ENCODE peak calls at places on chromosomes 6 and 20, in five cellular contexts. P is esophagus muscularis mucosa, R is GM23338, C is SK-N-SH, G is prostate gland. I is an unnamed sample.

GRCh38 chr20:45646898-45647297 is 15.8 kb upstream of the WFDC9 start:
- DNase-seq in R (no peak), G (no peak), C (no peak), P (no peak), I (no peak)

GRCh38 chr6:156886409-156886808 is 109.2 kb downstream of the ARID1B start:
- DNase-seq in C (no peak), G (no peak), P (no peak), R (no peak), I (no peak)

GRCh38 chr6:118288355-118289124 is 259.6 kb upstream of the PLN start:
- DNase-seq in R (peak; percentile 24), G (no peak), C (no peak), P (no peak), I (no peak)

GRCh38 chr6:37676071-37676470 is 21.6 kb downstream of the MDGA1 start:
- DNase-seq in P (no peak), G (no peak), C (no peak), R (no peak), I (no peak)

GRCh38 chr6:109034439-109035041 is 60.1 kb downstream of the SESN1 start:
- DNase-seq in R (no peak), G (peak; percentile 63), P (no peak), C (no peak), I (no peak)

GRCh38 chr20:62629864-62630470 is 12.3 kb upstream of the SLCO4A1 start:
- DNase-seq in R (no peak), C (no peak), P (no peak), G (no peak), I (no peak)

GRCh38 chr6:133764011-133764812 is 124.7 kb upstream of the TCF21 start:
- DNase-seq in C (no peak), G (no peak), P (no peak), R (peak; percentile 29), I (no peak)

GRCh38 chr6:158908596-158908995 is 89.4 kb upstream of the EZR start:
- DNase-seq in R (no peak), C (no peak), P (no peak), G (no peak), I (no peak)

GRCh38 chr6:145018027-145018426 is 717.3 kb downstream of the EPM2A start:
- DNase-seq in G (no peak), C (no peak), R (no peak), P (no peak), I (no peak)

GRCh38 chr6:42532038-42532669 is 31.7 kb upstream of the UBR2 start:
- DNase-seq in P (no peak), R (peak; percentile 80), G (peak; percentile 24), C (peak; percentile 70), I (no peak)

GRCh38 chr6:119523546-119523945 is 174.0 kb upstream of the MAN1A1 start:
- DNase-seq in C (no peak), P (no peak), R (no peak), G (no peak), I (no peak)

GRCh38 chr20:59217794-59218193 is 54.2 kb downstream of the ZNF831 start:
- DNase-seq in P (no peak), R (no peak), G (no peak), C (no peak), I (no peak)

GRCh38 chr20:63286781-63287696 is 5.9 kb upstream of the COL20A1 start:
- DNase-seq in C (no peak), P (no peak), G (no peak), R (no peak), I (no peak)

GRCh38 chr6:71766796-71767195 is 119.6 kb upstream of the RIMS1 start:
- DNase-seq in R (no peak), G (no peak), C (no peak), P (no peak), I (no peak)

GRCh38 chr6:105859441-105859840 is 226.7 kb upstream of the PRDM1 start:
- DNase-seq in G (no peak), P (peak; percentile 17), R (no peak), C (no peak), I (no peak)

GRCh38 chr6:170210651-170211403 is 80.1 kb downstream of the DLL1 start:
- DNase-seq in G (no peak), R (no peak), C (peak; percentile 13), P (peak; percentile 60), I (peak; percentile 52)

GRCh38 chr6:99344289-99344688 is 5.2 kb downstream of the FAXC start:
- DNase-seq in R (peak; percentile 39), G (no peak), P (peak; percentile 55), C (no peak), I (no peak)

GRCh38 chr6:157688960-157689599 is 134.0 kb upstream of the SNX9 start:
- DNase-seq in C (no peak), P (no peak), R (peak; percentile 63), G (no peak), I (no peak)

GRCh38 chr6:159691133-159691962 is 1.7 kb downstream of the SOD2 start:
- DNase-seq in G (peak; percentile 48), P (no peak), R (peak; percentile 52), C (peak; percentile 51), I (no peak)

GRCh38 chr20:7650481-7650880 is 289.8 kb downstream of the HAO1 start:
- DNase-seq in R (no peak), G (no peak), P (no peak), C (no peak), I (no peak)

GRCh38 chr6:29011276-29011734 is 6.2 kb upstream of the ZNF311 start:
- DNase-seq in G (peak; percentile 12), R (peak; percentile 95), P (no peak), C (peak; percentile 72), I (no peak)

GRCh38 chr6:32666420-32667300 is at the start of gene HLA-DQB1:
- DNase-seq in G (peak; percentile 20), P (no peak), R (peak; percentile 80), C (peak; percentile 49), I (no peak)

DNA sequence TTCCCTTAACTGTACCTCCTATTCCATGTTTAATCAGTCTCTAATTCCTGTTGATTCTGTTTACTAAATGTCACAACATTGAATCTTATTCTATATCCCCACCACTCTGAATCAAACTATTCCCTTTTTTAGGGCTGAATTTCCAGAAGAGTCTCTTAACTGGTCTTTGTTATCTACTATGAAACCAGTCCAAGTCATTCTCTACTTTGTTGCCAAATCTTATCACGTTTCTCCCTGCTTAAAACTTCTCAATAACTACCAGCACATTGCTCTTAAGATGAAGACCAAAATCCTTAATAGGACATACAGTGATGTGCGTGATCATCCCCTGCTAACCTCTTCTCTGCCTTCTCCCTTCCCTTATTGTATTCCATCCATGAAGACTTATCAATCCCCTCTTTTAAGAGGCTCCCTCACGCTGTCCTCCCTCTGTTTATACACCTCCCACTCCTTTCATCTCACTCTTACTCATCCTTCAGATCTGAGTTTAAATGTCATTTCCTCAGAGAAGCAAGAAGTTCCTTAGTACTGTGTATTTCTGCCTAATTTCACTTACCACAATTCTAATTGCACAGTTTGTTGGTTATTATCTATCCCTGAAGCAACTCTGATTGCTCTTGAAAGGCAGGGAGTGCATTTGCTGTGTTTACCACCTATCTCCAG is 143.0 kb upstream of the AHI1 start:
- DNase-seq in P (no peak), R (no peak), G (no peak), C (no peak), I (no peak)
- TF ChIP-seq CTCF in P (no peak), R (no peak), G (no peak), C (no peak), I (no peak)

DNA sequence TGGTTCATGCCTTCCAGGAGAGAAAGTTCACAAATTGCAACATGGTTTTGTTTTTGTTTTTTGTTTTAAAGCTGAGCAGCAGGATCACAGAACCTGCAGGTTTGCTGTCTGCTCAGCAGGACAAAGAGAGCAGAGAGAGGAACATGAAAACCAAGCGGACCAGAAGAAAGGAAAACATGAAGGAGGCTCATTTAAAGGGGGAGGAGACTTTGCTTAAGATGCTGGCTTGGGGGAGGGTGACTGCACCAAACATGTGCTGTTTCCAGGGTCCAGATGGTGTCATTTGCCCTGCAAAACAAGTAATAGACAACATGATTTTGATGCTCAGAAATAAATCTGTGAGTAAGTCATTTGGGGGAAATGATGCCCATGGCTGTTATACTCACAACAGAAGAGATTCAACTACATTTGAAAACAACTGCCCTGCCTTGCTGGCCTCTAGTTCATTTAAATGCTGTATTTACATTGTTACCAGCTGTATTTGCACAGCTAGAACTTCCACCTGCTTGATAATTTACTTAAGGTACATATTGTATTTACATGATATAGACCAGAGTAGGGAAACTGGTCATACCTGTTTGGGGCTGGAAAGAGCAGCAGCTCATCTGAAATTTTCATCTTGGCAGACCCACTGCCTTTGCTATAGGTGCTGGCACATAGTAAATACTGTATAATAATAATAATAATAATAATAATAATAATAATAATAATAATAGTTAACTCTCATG is 32.2 kb upstream of the CHD6 start:
- DNase-seq in G (peak; percentile 87), P (no peak), R (peak; percentile 27), C (no peak), I (no peak)
- TF ChIP-seq POLR2AphosphoS5 in G (peak; percentile 87), P (no peak), R (no peak), C (no peak), I (no peak)

GRCh38 chr20:32201296-32201976 is 6.1 kb downstream of the PLAGL2 start:
- DNase-seq in G (no peak), P (no peak), R (no peak), C (no peak), I (no peak)

GRCh38 chr20:32204485-32205115 is 2.9 kb downstream of the PLAGL2 start:
- DNase-seq in G (no peak), C (no peak), R (no peak), P (no peak), I (no peak)

GRCh38 chr20:32199006-32199405 is 8.5 kb downstream of the PLAGL2 start:
- DNase-seq in C (no peak), P (no peak), G (no peak), R (no peak), I (no peak)

GRCh38 chr20:32203556-32204484 is 3.7 kb downstream of the PLAGL2 start:
- DNase-seq in C (no peak), R (no peak), P (no peak), G (peak; percentile 46), I (no peak)

GRCh38 chr20:32201977-32202363 is 5.6 kb downstream of the PLAGL2 start:
- DNase-seq in R (no peak), P (no peak), C (no peak), G (no peak), I (no peak)
- TF ChIP-seq CTCF in R (no peak), P (no peak), C (no peak), G (no peak), I (no peak)

GRCh38 chr6:39380837-39381534 is 58.5 kb upstream of the KCNK16 start:
- DNase-seq in G (no peak), P (no peak), R (no peak), C (no peak), I (no peak)

GRCh38 chr6:39375405-39375804 is 52.9 kb upstream of the KCNK16 start:
- DNase-seq in C (no peak), P (no peak), R (no peak), G (no peak), I (no peak)

GRCh38 chr6:39378175-39378889 is 55.8 kb upstream of the KCNK16 start:
- DNase-seq in P (no peak), C (no peak), R (no peak), G (no peak), I (no peak)

GRCh38 chr6:39379026-39379425 is 56.5 kb upstream of the KCNK16 start:
- DNase-seq in G (no peak), P (no peak), R (no peak), C (no peak), I (no peak)

GRCh38 chr6:39377530-39377929 is 55.0 kb upstream of the KCNK16 start:
- DNase-seq in G (peak; percentile 26), C (peak; percentile 79), R (peak; percentile 93), P (no peak), I (no peak)
- TF ChIP-seq POLR2AphosphoS5 in G (no peak), C (no peak), R (no peak), P (peak; percentile 52), I (no peak)